ENCODE peak calls at places on chromosomes 3 and 15, in eight cellular contexts. O is CD8-positive, alpha-beta memory T cell; X is tibial artery; L is GM12878; D is mucosa of descending colon; C is SJSA1; N is Panc1; A is endothelial cell of umbilical vein. W is an unnamed sample.

GRCh38 chr3:170553788-170554620 is 31.9 kb downstream of the SLC7A14 start:
- DNase-seq in L (no peak), X (no peak), C (peak; percentile 9), O (no peak), A (peak; percentile 25), N (no peak), D (no peak), W (no peak)

GRCh38 chr3:66633564-66633963 is 132.7 kb upstream of the LRIG1 start:
- DNase-seq in N (no peak), X (no peak), L (no peak), C (no peak), A (no peak), O (no peak), D (no peak), W (no peak)

GRCh38 chr15:68114356-68114755 is 60.2 kb downstream of the PIAS1 start:
- DNase-seq in N (no peak), O (no peak), L (no peak), X (no peak), C (peak; percentile 32), D (no peak), A (peak; percentile 58), W (no peak)

GRCh38 chr3:69422751-69423150 is 36.9 kb upstream of the FRMD4B start:
- DNase-seq in A (peak; percentile 58), L (no peak), D (no peak), C (no peak), X (no peak), N (no peak), O (no peak), W (no peak)

GRCh38 chr3:183287301-183287971 is 34.4 kb downstream of the B3GNT5 start:
- DNase-seq in D (no peak), A (peak; percentile 30), O (no peak), X (peak; percentile 45), N (no peak), C (no peak), L (no peak), W (no peak)

GRCh38 chr15:42891569-42891968 is 29.0 kb downstream of the TTBK2 start:
- DNase-seq in N (no peak), L (no peak), O (no peak), A (peak; percentile 14), X (no peak), D (no peak), C (peak; percentile 33), W (no peak)

GRCh38 chr3:81658322-81658997 is 103.0 kb downstream of the GBE1 start:
- DNase-seq in O (no peak), X (no peak), C (no peak), L (no peak), D (no peak), A (no peak), N (no peak), W (no peak)

GRCh38 chr15:98684441-98684840 is 36.1 kb downstream of the IGF1R start:
- DNase-seq in C (peak; percentile 42), O (no peak), A (no peak), L (no peak), D (no peak), X (no peak), N (no peak), W (no peak)

GRCh38 chr15:82263350-82263749 is 732 bp downstream of the SAXO2 start:
- DNase-seq in O (no peak), A (no peak), N (peak; percentile 15), L (no peak), X (no peak), D (no peak), C (no peak), W (no peak)

GRCh38 chr15:99504071-99504822 is 61.5 kb upstream of the MEF2A start:
- DNase-seq in A (no peak), L (no peak), O (no peak), X (no peak), D (no peak), C (no peak), N (no peak), W (no peak)

GRCh38 chr3:144059481-144059880 is 87.9 kb downstream of the DIPK2A start:
- DNase-seq in N (no peak), O (no peak), X (no peak), D (no peak), A (no peak), C (no peak), L (no peak), W (no peak)

GRCh38 chr3:117750674-117751073 is 1041.1 kb downstream of the TUSC7 start:
- DNase-seq in C (no peak), A (no peak), O (no peak), X (no peak), N (no peak), L (no peak), D (no peak), W (no peak)

GRCh38 chr3:14369675-14370669 is 32.4 kb upstream of the SLC6A6 start:
- DNase-seq in C (no peak), X (no peak), L (no peak), N (no peak), O (no peak), D (peak; percentile 82), A (no peak), W (peak; percentile 70)

GRCh38 chr3:155958676-155959075 is 88.2 kb downstream of the GMPS start:
- DNase-seq in A (no peak), N (no peak), L (no peak), C (no peak), O (no peak), X (no peak), D (no peak), W (no peak)

GRCh38 chr3:152298393-152299242 is 29.9 kb downstream of the MBNL1 start:
- DNase-seq in C (peak; percentile 51), L (peak; percentile 74), A (peak; percentile 88), X (peak; percentile 73), D (peak; percentile 60), N (peak; percentile 54), O (peak; percentile 79), W (peak; percentile 77)

GRCh38 chr3:149596136-149596770 is 61.6 kb downstream of the WWTR1 start:
- DNase-seq in O (no peak), A (peak; percentile 82), X (no peak), N (no peak), C (no peak), D (no peak), L (no peak), W (no peak)

GRCh38 chr15:31439328-31439727 is 112.7 kb downstream of the KLF13 start:
- DNase-seq in A (no peak), X (no peak), N (no peak), O (no peak), L (no peak), D (peak; percentile 69), C (peak; percentile 54), W (no peak)

GRCh38 chr15:58444658-58445332 is 13.0 kb downstream of the LIPC start:
- DNase-seq in D (no peak), N (no peak), L (no peak), X (no peak), C (peak; percentile 28), A (peak; percentile 32), O (no peak), W (no peak)

GRCh38 chr15:58583171-58583908 is 151.5 kb downstream of the LIPC start:
- DNase-seq in D (no peak), N (no peak), X (no peak), O (no peak), L (no peak), C (no peak), A (no peak), W (no peak)

GRCh38 chr3:151660890-151661289 is 72.8 kb upstream of the AADACL2 start:
- DNase-seq in A (no peak), C (peak; percentile 7), O (no peak), X (no peak), N (no peak), D (no peak), L (no peak), W (no peak)

GRCh38 chr15:63672369-63672768 is 75.2 kb downstream of the FBXL22 start:
- DNase-seq in O (no peak), L (no peak), D (no peak), A (no peak), X (no peak), C (no peak), N (no peak), W (no peak)

GRCh38 chr3:130465486-130465885 is 51.5 kb upstream of the COL6A6 start:
- DNase-seq in A (no peak), D (no peak), O (no peak), N (no peak), X (no peak), C (no peak), L (no peak), W (no peak)

GRCh38 chr3:99287876-99288275 is 350.5 kb upstream of the COL8A1 start:
- DNase-seq in L (no peak), A (no peak), O (no peak), C (no peak), N (no peak), D (no peak), X (no peak), W (no peak)

GRCh38 chr3:179133575-179133974 is 14.6 kb upstream of the PIK3CA start:
- DNase-seq in O (no peak), C (no peak), D (no peak), X (no peak), L (no peak), A (no peak), N (no peak), W (no peak)

GRCh38 chr3:184058029-184058428 is 5.2 kb downstream of the HTR3C start:
- DNase-seq in O (no peak), X (no peak), C (peak; percentile 34), D (no peak), L (no peak), N (no peak), A (no peak), W (no peak)

GRCh38 chr15:40785158-40785557 is 15.4 kb downstream of the C15orf62 start:
- DNase-seq in A (no peak), N (no peak), D (no peak), L (no peak), X (no peak), O (no peak), C (no peak), W (no peak)

GRCh38 chr15:84648539-84648938 is 5.5 kb downstream of the WDR73 start:
- DNase-seq in X (peak; percentile 74), C (no peak), L (no peak), A (no peak), N (no peak), D (no peak), O (no peak), W (peak; percentile 59)

GRCh38 chr15:67085818-67086649 is 20.6 kb downstream of the SMAD3 start:
- DNase-seq in D (no peak), L (peak; percentile 97), C (peak; percentile 32), A (no peak), O (peak; percentile 57), N (no peak), X (no peak), W (no peak)
- H3K4me1 ChIP-seq in D (peaks cover 69% of the 10 kb centered on the region), L (peaks cover 84% of the 10 kb centered on the region), C (peaks cover 90% of the 10 kb centered on the region), A (peaks cover 86% of the 10 kb centered on the region), O (peaks cover 91% of the 10 kb centered on the region), N (peaks cover 100% of the 10 kb centered on the region), X (peaks cover 49% of the 10 kb centered on the region), W (peaks cover 27% of the 10 kb centered on the region)

GRCh38 chr15:80216911-80217310 is 35.1 kb downstream of the CTXND1 start:
- DNase-seq in N (no peak), X (no peak), L (no peak), D (no peak), A (no peak), C (no peak), O (no peak), W (peak; percentile 11)
- H3K4me1 ChIP-seq in N (no peaks in the 10 kb centered on the region), X (no peaks in the 10 kb centered on the region), L (no peaks in the 10 kb centered on the region), D (no peaks in the 10 kb centered on the region), A (no peaks in the 10 kb centered on the region), C (no peaks in the 10 kb centered on the region), O (no peaks in the 10 kb centered on the region), W (no peaks in the 10 kb centered on the region)

GRCh38 chr15:91946075-91946474 is 92.6 kb downstream of the SLCO3A1 start:
- DNase-seq in L (no peak), D (no peak), O (no peak), A (no peak), X (no peak), C (no peak), N (no peak), W (no peak)
- H3K4me1 ChIP-seq in L (no peaks in the 10 kb centered on the region), D (peaks cover 38% of the 10 kb centered on the region), O (peaks cover 14% of the 10 kb centered on the region), A (no peaks in the 10 kb centered on the region), X (peaks cover 33% of the 10 kb centered on the region), C (no peaks in the 10 kb centered on the region), N (peaks cover 37% of the 10 kb centered on the region), W (peaks cover 47% of the 10 kb centered on the region)

GRCh38 chr15:90829942-90830440 is 38.4 kb upstream of the FURIN start:
- DNase-seq in N (no peak), X (peak; percentile 55), C (peak; percentile 93), O (peak; percentile 29), L (no peak), D (no peak), A (peak; percentile 34), W (no peak)
- H3K4me1 ChIP-seq in N (no peaks in the 10 kb centered on the region), X (no peaks in the 10 kb centered on the region), C (peaks cover 34% of the 10 kb centered on the region), O (no peaks in the 10 kb centered on the region), L (peaks cover 9% of the 10 kb centered on the region), D (no peaks in the 10 kb centered on the region), A (no peaks in the 10 kb centered on the region), W (no peaks in the 10 kb centered on the region)

W was measured in lung.